ENCODE peak calls at places on chromosomes 2 and 18, in six cellular contexts. H is left lung; B is T follicular helper cell; P is astrocyte of the spinal cord; G is stimulated activated CD4-positive, alpha-beta T cell treated with anti-CD3 and anti-CD28 coated beads, TNF-alpha, amount 100 ng/mL, for 24 hours; D is T-cell. M is an unnamed sample.

GRCh38 chr2:45237850-45238542 is 228.7 kb upstream of the SIX2 start:
- DNase-seq in B (no peak), G (no peak), H (no peak), P (peak; percentile 98), D (no peak), M (no peak)

GRCh38 chr18:7754258-7754657 is 187.1 kb downstream of the PTPRM start:
- DNase-seq in G (no peak), B (no peak), D (no peak), P (no peak), H (no peak), M (no peak)

GRCh38 chr2:165902929-165903328 is 50.6 kb downstream of the TTC21B start:
- DNase-seq in G (no peak), B (no peak), P (peak; percentile 41), D (no peak), H (no peak), M (no peak)

GRCh38 chr2:231037202-231037730 is at the start of gene C2orf72:
- DNase-seq in D (no peak), B (no peak), G (no peak), P (no peak), H (no peak), M (no peak)

GRCh38 chr2:28587526-28588230 is 91.8 kb downstream of the PLB1 start:
- DNase-seq in P (no peak), D (no peak), B (no peak), G (no peak), H (no peak), M (peak; percentile 75)

GRCh38 chr2:50777954-50778353 is 254.0 kb downstream of the NRXN1 start:
- DNase-seq in P (no peak), D (no peak), G (no peak), H (no peak), B (no peak), M (no peak)

GRCh38 chr2:133557624-133558023 is 10.6 kb downstream of the NCKAP5 start:
- DNase-seq in G (no peak), D (no peak), P (no peak), H (no peak), B (no peak), M (no peak)

GRCh38 chr18:56489901-56490300 is 148.5 kb downstream of the TXNL1 start:
- DNase-seq in G (no peak), P (no peak), D (no peak), H (no peak), B (no peak), M (no peak)

M was measured in CD4-positive, CD25-positive, alpha-beta regulatory T cell.